ENCODE peak calls at places on chromosome 9, in seven cellular contexts. A is transverse colon, X is RWPE2, B is spleen, R is lung, Z is brain microvascular endothelial cell, E is coronary artery. U is an unnamed sample.

GRCh38 chr9:130477564-130477963 is 32.8 kb downstream of the ASS1 start:
- DNase-seq in A (no peak), X (no peak), B (no peak), R (no peak), Z (no peak), E (no peak), U (no peak)

GRCh38 chr9:78707481-78707977 is 410.6 kb downstream of the PSAT1 start:
- DNase-seq in A (no peak), X (no peak), B (no peak), R (no peak), Z (no peak), E (no peak), U (peak; percentile 89)

GRCh38 chr9:33908749-33909148 is 91.8 kb downstream of the UBE2R2 start:
- DNase-seq in A (no peak), X (no peak), B (no peak), R (no peak), Z (no peak), E (no peak), U (no peak)

GRCh38 chr9:22008662-22009562 is at the start of gene CDKN2B:
- DNase-seq in A (peak; percentile 97), X (peak; percentile 95), B (peak; percentile 96), R (peak; percentile 96), Z (peak; percentile 92), E (peak; percentile 98), U (peak; percentile 97)

GRCh38 chr9:137199411-137200121 is 975 bp downstream of the TPRN start:
- DNase-seq in A (no peak), X (no peak), B (peak; percentile 86), R (no peak), Z (no peak), E (no peak), U (no peak)

GRCh38 chr9:132548971-132549649 is 33.3 kb upstream of the BARHL1 start:
- DNase-seq in A (no peak), X (no peak), B (no peak), R (no peak), Z (peak; percentile 27), E (no peak), U (no peak)

GRCh38 chr9:109986423-109987055 is 206.5 kb downstream of the PALM2AKAP2 start:
- DNase-seq in A (no peak), X (no peak), B (no peak), R (no peak), Z (peak; percentile 90), E (no peak), U (peak; percentile 93)

GRCh38 chr9:119601632-119602031 is 232.4 kb upstream of the BRINP1 start:
- DNase-seq in A (no peak), X (no peak), B (no peak), R (no peak), Z (no peak), E (no peak), U (no peak)

GRCh38 chr9:84271887-84272556 is 68.5 kb downstream of the SLC28A3 start:
- DNase-seq in A (no peak), X (no peak), B (no peak), R (no peak), Z (no peak), E (no peak), U (no peak)

GRCh38 chr9:71692337-71692736 is 76.0 kb downstream of the CEMIP2 start:
- DNase-seq in A (no peak), X (no peak), B (no peak), R (no peak), Z (no peak), E (no peak), U (no peak)

GRCh38 chr9:32265037-32265436 is 119.4 kb upstream of the ACO1 start:
- DNase-seq in A (no peak), X (no peak), B (no peak), R (no peak), Z (no peak), E (no peak), U (no peak)

GRCh38 chr9:86350006-86350755 is 4.0 kb downstream of the TUT7 start:
- DNase-seq in A (no peak), X (no peak), B (no peak), R (no peak), Z (no peak), E (no peak), U (no peak)

GRCh38 chr9:31030741-31031202 is 1353.7 kb upstream of the ACO1 start:
- DNase-seq in A (no peak), X (no peak), B (no peak), R (no peak), Z (no peak), E (no peak), U (no peak)

GRCh38 chr9:86720893-86721698 is 226.2 kb downstream of the GAS1 start:
- DNase-seq in A (no peak), X (no peak), B (no peak), R (no peak), Z (no peak), E (no peak), U (no peak)

GRCh38 chr9:76916231-76916630 is 10.3 kb upstream of the PRUNE2 start:
- DNase-seq in A (no peak), X (no peak), B (no peak), R (no peak), Z (no peak), E (no peak), U (no peak)

GRCh38 chr9:93082841-93083411 is 13.1 kb upstream of the CARD19 start:
- DNase-seq in A (no peak), X (no peak), B (peak; percentile 63), R (no peak), Z (no peak), E (peak; percentile 40), U (no peak)

GRCh38 chr9:110742741-110743371 is 74.3 kb downstream of the MUSK start:
- DNase-seq in A (no peak), X (no peak), B (no peak), R (no peak), Z (peak; percentile 74), E (no peak), U (no peak)

GRCh38 chr9:97284798-97285197 is 22.7 kb upstream of the CCDC180 start:
- DNase-seq in A (no peak), X (no peak), B (no peak), R (no peak), Z (no peak), E (no peak), U (no peak)

GRCh38 chr9:99373912-99374311 is 151.8 kb downstream of the SEC61B start:
- DNase-seq in A (no peak), X (no peak), B (no peak), R (no peak), Z (no peak), E (no peak), U (no peak)

GRCh38 chr9:78510035-78510434 is 213.1 kb downstream of the PSAT1 start:
- DNase-seq in A (no peak), X (no peak), B (no peak), R (no peak), Z (no peak), E (no peak), U (no peak)

GRCh38 chr9:108003551-108003950 is 514.0 kb upstream of the KLF4 start:
- DNase-seq in A (no peak), X (no peak), B (no peak), R (no peak), Z (no peak), E (no peak), U (no peak)

GRCh38 chr9:85553475-85553874 is 188.3 kb downstream of the AGTPBP1 start:
- DNase-seq in A (no peak), X (no peak), B (no peak), R (no peak), Z (no peak), E (no peak), U (no peak)

GRCh38 chr9:92603990-92604389 is 65.9 kb downstream of the IPPK start:
- DNase-seq in A (no peak), X (no peak), B (no peak), R (no peak), Z (no peak), E (no peak), U (no peak)

GRCh38 chr9:70983723-70984280 is 137.6 kb downstream of the TRPM3 start:
- DNase-seq in A (no peak), X (no peak), B (no peak), R (no peak), Z (no peak), E (no peak), U (peak; percentile 16)

GRCh38 chr9:133973111-133973790 is 18.9 kb downstream of the VAV2 start:
- DNase-seq in A (peak; percentile 60), X (peak; percentile 58), B (peak; percentile 73), R (no peak), Z (no peak), E (no peak), U (no peak)

GRCh38 chr9:18759836-18760235 is 273.2 kb downstream of the SAXO1 start:
- DNase-seq in A (no peak), X (no peak), B (no peak), R (no peak), Z (no peak), E (no peak), U (no peak)

GRCh38 chr9:112403802-112404201 is 23.9 kb downstream of the HSDL2 start:
- DNase-seq in A (no peak), X (no peak), B (no peak), R (no peak), Z (no peak), E (no peak), U (no peak)
- TF ChIP-seq CTCF in A (no peak), X (no peak), B (no peak), R (no peak), Z (no peak), E (no peak), U (no peak)

GRCh38 chr9:135961277-135961705 is at the start of gene UBAC1:
- DNase-seq in A (peak; percentile 97), X (peak; percentile 93), B (peak; percentile 99), R (peak; percentile 95), Z (peak; percentile 86), E (peak; percentile 98), U (peak; percentile 91)
- TF ChIP-seq CTCF in A (peak; percentile 62), X (peak; percentile 30), B (peak; percentile 58), R (peak; percentile 52), Z (peak; percentile 30), E (no peak), U (peak; percentile 65)

GRCh38 chr9:4297151-4297794 is 2.6 kb downstream of the GLIS3 start:
- DNase-seq in A (peak; percentile 80), X (peak; percentile 76), B (peak; percentile 79), R (peak; percentile 70), Z (peak; percentile 88), E (peak; percentile 91), U (peak; percentile 84)
- TF ChIP-seq CTCF in A (peak; percentile 34), X (peak; percentile 63), B (no peak), R (no peak), Z (peak; percentile 74), E (no peak), U (peak; percentile 74)

GRCh38 chr9:121937248-121937647 is 155.9 kb downstream of the TTLL11 start:
- DNase-seq in A (no peak), X (no peak), B (no peak), R (no peak), Z (no peak), E (no peak), U (no peak)

GRCh38 chr9:121930970-121931369 is 162.1 kb downstream of the TTLL11 start:
- DNase-seq in A (no peak), X (no peak), B (no peak), R (no peak), Z (no peak), E (no peak), U (no peak)

GRCh38 chr9:121939643-121940042 is 153.5 kb downstream of the TTLL11 start:
- DNase-seq in A (no peak), X (no peak), B (no peak), R (no peak), Z (no peak), E (no peak), U (no peak)

GRCh38 chr9:121938621-121939020 is 154.5 kb downstream of the TTLL11 start:
- DNase-seq in A (no peak), X (no peak), B (no peak), R (no peak), Z (no peak), E (no peak), U (no peak)

GRCh38 chr9:121935744-121936143 is 157.4 kb downstream of the TTLL11 start:
- DNase-seq in A (no peak), X (no peak), B (no peak), R (no peak), Z (no peak), E (no peak), U (no peak)
- TF ChIP-seq CTCF in A (no peak), X (no peak), B (no peak), R (no peak), Z (no peak), E (no peak), U (no peak)